ENCODE peak calls at places on chromosome 20, in nine cellular contexts. One of them, this sample, is unnamed.

GRCh38 chr20:57185188-57185743 is 81.2 kb downstream of the BMP7 start:
- DNase-seq in activated CD4-positive, alpha-beta T cell treated with anti-CD3 and anti-CD28 coated beads for 24 hours: no peak
- DNase-seq in HFF-Myc: no peak
- DNase-seq in GM12865: no peak
- DNase-seq in ACHN: no peak
- DNase-seq in RPMI8226: no peak
- DNase-seq in iPS-NIHi11: no peak
- DNase-seq in activated T-helper 1 cell treated with anti-CD3 and anti-CD28 coated beads, Interleukin-12 subunit alpha, Interleukin-12 subunit beta, Interleukin-2, Interleukin-4 antibody, amounts not matched to agents 30 ng/mL and 10 ng/mL and 1 ng/mL, durations not matched to agents 14 hours and 24 hours and 36 hours: no peak
- DNase-seq in CD8-positive, alpha-beta memory T cell: no peak
- DNase-seq in this sample: no peak

GRCh38 chr20:13024581-13024980 is 15.8 kb downstream of the SPTLC3 start:
- DNase-seq in iPS-NIHi11: no peak
- DNase-seq in ACHN: peak
- DNase-seq in activated CD4-positive, alpha-beta T cell treated with anti-CD3 and anti-CD28 coated beads for 24 hours: no peak
- DNase-seq in RPMI8226: no peak
- DNase-seq in CD8-positive, alpha-beta memory T cell: no peak
- DNase-seq in HFF-Myc: no peak
- DNase-seq in GM12865: no peak
- DNase-seq in activated T-helper 1 cell treated with anti-CD3 and anti-CD28 coated beads, Interleukin-12 subunit alpha, Interleukin-12 subunit beta, Interleukin-2, Interleukin-4 antibody, amounts not matched to agents 30 ng/mL and 10 ng/mL and 1 ng/mL, durations not matched to agents 14 hours and 24 hours and 36 hours: no peak
- DNase-seq in this sample: no peak

GRCh38 chr20:35461620-35462019 is 6.2 kb downstream of the CEP250 start:
- DNase-seq in HFF-Myc: no peak
- DNase-seq in RPMI8226: no peak
- DNase-seq in activated CD4-positive, alpha-beta T cell treated with anti-CD3 and anti-CD28 coated beads for 24 hours: no peak
- DNase-seq in activated T-helper 1 cell treated with anti-CD3 and anti-CD28 coated beads, Interleukin-12 subunit alpha, Interleukin-12 subunit beta, Interleukin-2, Interleukin-4 antibody, amounts not matched to agents 30 ng/mL and 10 ng/mL and 1 ng/mL, durations not matched to agents 14 hours and 24 hours and 36 hours: no peak
- DNase-seq in iPS-NIHi11: no peak
- DNase-seq in CD8-positive, alpha-beta memory T cell: no peak
- DNase-seq in GM12865: no peak
- DNase-seq in ACHN: no peak
- DNase-seq in this sample: no peak

GRCh38 chr20:44723391-44723790 is 8.2 kb downstream of the CCN5 start:
- DNase-seq in activated T-helper 1 cell treated with anti-CD3 and anti-CD28 coated beads, Interleukin-12 subunit alpha, Interleukin-12 subunit beta, Interleukin-2, Interleukin-4 antibody, amounts not matched to agents 30 ng/mL and 10 ng/mL and 1 ng/mL, durations not matched to agents 14 hours and 24 hours and 36 hours: no peak
- DNase-seq in activated CD4-positive, alpha-beta T cell treated with anti-CD3 and anti-CD28 coated beads for 24 hours: no peak
- DNase-seq in GM12865: peak
- DNase-seq in HFF-Myc: no peak
- DNase-seq in iPS-NIHi11: no peak
- DNase-seq in CD8-positive, alpha-beta memory T cell: no peak
- DNase-seq in ACHN: no peak
- DNase-seq in RPMI8226: no peak
- DNase-seq in this sample: no peak

GRCh38 chr20:53923745-53924369 is 146.5 kb downstream of the BCAS1 start:
- DNase-seq in RPMI8226: no peak
- DNase-seq in iPS-NIHi11: no peak
- DNase-seq in ACHN: no peak
- DNase-seq in activated CD4-positive, alpha-beta T cell treated with anti-CD3 and anti-CD28 coated beads for 24 hours: no peak
- DNase-seq in CD8-positive, alpha-beta memory T cell: no peak
- DNase-seq in activated T-helper 1 cell treated with anti-CD3 and anti-CD28 coated beads, Interleukin-12 subunit alpha, Interleukin-12 subunit beta, Interleukin-2, Interleukin-4 antibody, amounts not matched to agents 30 ng/mL and 10 ng/mL and 1 ng/mL, durations not matched to agents 14 hours and 24 hours and 36 hours: no peak
- DNase-seq in HFF-Myc: no peak
- DNase-seq in GM12865: no peak
- DNase-seq in this sample: no peak

GRCh38 chr20:15411781-15412180 is 1074.4 kb upstream of the FLRT3 start:
- DNase-seq in activated CD4-positive, alpha-beta T cell treated with anti-CD3 and anti-CD28 coated beads for 24 hours: no peak
- DNase-seq in CD8-positive, alpha-beta memory T cell: no peak
- DNase-seq in activated T-helper 1 cell treated with anti-CD3 and anti-CD28 coated beads, Interleukin-12 subunit alpha, Interleukin-12 subunit beta, Interleukin-2, Interleukin-4 antibody, amounts not matched to agents 30 ng/mL and 10 ng/mL and 1 ng/mL, durations not matched to agents 14 hours and 24 hours and 36 hours: no peak
- DNase-seq in iPS-NIHi11: no peak
- DNase-seq in HFF-Myc: no peak
- DNase-seq in GM12865: no peak
- DNase-seq in ACHN: no peak
- DNase-seq in RPMI8226: no peak
- DNase-seq in this sample: no peak

GRCh38 chr20:25009218-25010145 is 16.9 kb upstream of the APMAP start:
- DNase-seq in GM12865: no peak
- DNase-seq in CD8-positive, alpha-beta memory T cell: no peak
- DNase-seq in activated CD4-positive, alpha-beta T cell treated with anti-CD3 and anti-CD28 coated beads for 24 hours: no peak
- DNase-seq in ACHN: no peak
- DNase-seq in iPS-NIHi11: no peak
- DNase-seq in activated T-helper 1 cell treated with anti-CD3 and anti-CD28 coated beads, Interleukin-12 subunit alpha, Interleukin-12 subunit beta, Interleukin-2, Interleukin-4 antibody, amounts not matched to agents 30 ng/mL and 10 ng/mL and 1 ng/mL, durations not matched to agents 14 hours and 24 hours and 36 hours: no peak
- DNase-seq in HFF-Myc: no peak
- DNase-seq in RPMI8226: no peak
- DNase-seq in this sample: no peak

GRCh38 chr20:46770330-46771194 is 61.1 kb downstream of the SLC2A10 start:
- DNase-seq in GM12865: no peak
- DNase-seq in ACHN: no peak
- DNase-seq in CD8-positive, alpha-beta memory T cell: no peak
- DNase-seq in activated CD4-positive, alpha-beta T cell treated with anti-CD3 and anti-CD28 coated beads for 24 hours: no peak
- DNase-seq in RPMI8226: no peak
- DNase-seq in HFF-Myc: no peak
- DNase-seq in iPS-NIHi11: no peak
- DNase-seq in activated T-helper 1 cell treated with anti-CD3 and anti-CD28 coated beads, Interleukin-12 subunit alpha, Interleukin-12 subunit beta, Interleukin-2, Interleukin-4 antibody, amounts not matched to agents 30 ng/mL and 10 ng/mL and 1 ng/mL, durations not matched to agents 14 hours and 24 hours and 36 hours: no peak
- DNase-seq in this sample: no peak

GRCh38 chr20:25037288-25038102 is 20.4 kb downstream of the ACSS1 start:
- DNase-seq in RPMI8226: no peak
- DNase-seq in ACHN: no peak
- DNase-seq in activated CD4-positive, alpha-beta T cell treated with anti-CD3 and anti-CD28 coated beads for 24 hours: no peak
- DNase-seq in activated T-helper 1 cell treated with anti-CD3 and anti-CD28 coated beads, Interleukin-12 subunit alpha, Interleukin-12 subunit beta, Interleukin-2, Interleukin-4 antibody, amounts not matched to agents 30 ng/mL and 10 ng/mL and 1 ng/mL, durations not matched to agents 14 hours and 24 hours and 36 hours: no peak
- DNase-seq in GM12865: no peak
- DNase-seq in iPS-NIHi11: no peak
- DNase-seq in CD8-positive, alpha-beta memory T cell: peak
- DNase-seq in HFF-Myc: no peak
- DNase-seq in this sample: no peak

GRCh38 chr20:676315-676937 is 824 bp upstream of the SCRT2 start:
- DNase-seq in GM12865: no peak
- DNase-seq in iPS-NIHi11: peak
- DNase-seq in activated CD4-positive, alpha-beta T cell treated with anti-CD3 and anti-CD28 coated beads for 24 hours: no peak
- DNase-seq in activated T-helper 1 cell treated with anti-CD3 and anti-CD28 coated beads, Interleukin-12 subunit alpha, Interleukin-12 subunit beta, Interleukin-2, Interleukin-4 antibody, amounts not matched to agents 30 ng/mL and 10 ng/mL and 1 ng/mL, durations not matched to agents 14 hours and 24 hours and 36 hours: no peak
- DNase-seq in RPMI8226: peak
- DNase-seq in HFF-Myc: no peak
- DNase-seq in ACHN: no peak
- DNase-seq in CD8-positive, alpha-beta memory T cell: no peak
- DNase-seq in this sample: no peak

GRCh38 chr20:62246872-62247652 is 8.7 kb downstream of the OSBPL2 start:
- DNase-seq in activated T-helper 1 cell treated with anti-CD3 and anti-CD28 coated beads, Interleukin-12 subunit alpha, Interleukin-12 subunit beta, Interleukin-2, Interleukin-4 antibody, amounts not matched to agents 30 ng/mL and 10 ng/mL and 1 ng/mL, durations not matched to agents 14 hours and 24 hours and 36 hours: no peak
- DNase-seq in CD8-positive, alpha-beta memory T cell: no peak
- DNase-seq in iPS-NIHi11: no peak
- DNase-seq in activated CD4-positive, alpha-beta T cell treated with anti-CD3 and anti-CD28 coated beads for 24 hours: no peak
- DNase-seq in HFF-Myc: no peak
- DNase-seq in GM12865: no peak
- DNase-seq in RPMI8226: no peak
- DNase-seq in ACHN: no peak
- DNase-seq in this sample: no peak

GRCh38 chr20:34582911-34583310 is 24.4 kb downstream of the MAP1LC3A start:
- DNase-seq in ACHN: no peak
- DNase-seq in RPMI8226: no peak
- DNase-seq in HFF-Myc: no peak
- DNase-seq in activated T-helper 1 cell treated with anti-CD3 and anti-CD28 coated beads, Interleukin-12 subunit alpha, Interleukin-12 subunit beta, Interleukin-2, Interleukin-4 antibody, amounts not matched to agents 30 ng/mL and 10 ng/mL and 1 ng/mL, durations not matched to agents 14 hours and 24 hours and 36 hours: no peak
- DNase-seq in iPS-NIHi11: no peak
- DNase-seq in activated CD4-positive, alpha-beta T cell treated with anti-CD3 and anti-CD28 coated beads for 24 hours: no peak
- DNase-seq in GM12865: no peak
- DNase-seq in CD8-positive, alpha-beta memory T cell: no peak
- DNase-seq in this sample: no peak

GRCh38 chr20:24684954-24685691 is 215.7 kb downstream of the SYNDIG1 start:
- DNase-seq in iPS-NIHi11: peak
- DNase-seq in ACHN: no peak
- DNase-seq in RPMI8226: no peak
- DNase-seq in activated CD4-positive, alpha-beta T cell treated with anti-CD3 and anti-CD28 coated beads for 24 hours: no peak
- DNase-seq in CD8-positive, alpha-beta memory T cell: no peak
- DNase-seq in activated T-helper 1 cell treated with anti-CD3 and anti-CD28 coated beads, Interleukin-12 subunit alpha, Interleukin-12 subunit beta, Interleukin-2, Interleukin-4 antibody, amounts not matched to agents 30 ng/mL and 10 ng/mL and 1 ng/mL, durations not matched to agents 14 hours and 24 hours and 36 hours: no peak
- DNase-seq in GM12865: no peak
- DNase-seq in HFF-Myc: no peak
- DNase-seq in this sample: no peak

GRCh38 chr20:52104546-52105044 is 87.0 kb downstream of the ZFP64 start:
- DNase-seq in GM12865: no peak
- DNase-seq in ACHN: peak
- DNase-seq in HFF-Myc: no peak
- DNase-seq in activated CD4-positive, alpha-beta T cell treated with anti-CD3 and anti-CD28 coated beads for 24 hours: no peak
- DNase-seq in iPS-NIHi11: peak
- DNase-seq in activated T-helper 1 cell treated with anti-CD3 and anti-CD28 coated beads, Interleukin-12 subunit alpha, Interleukin-12 subunit beta, Interleukin-2, Interleukin-4 antibody, amounts not matched to agents 30 ng/mL and 10 ng/mL and 1 ng/mL, durations not matched to agents 14 hours and 24 hours and 36 hours: no peak
- DNase-seq in RPMI8226: no peak
- DNase-seq in CD8-positive, alpha-beta memory T cell: no peak
- DNase-seq in this sample: no peak

GRCh38 chr20:47922280-47922675 is 137.0 kb upstream of the SULF2 start:
- DNase-seq in activated CD4-positive, alpha-beta T cell treated with anti-CD3 and anti-CD28 coated beads for 24 hours: no peak
- DNase-seq in GM12865: no peak
- DNase-seq in HFF-Myc: no peak
- DNase-seq in activated T-helper 1 cell treated with anti-CD3 and anti-CD28 coated beads, Interleukin-12 subunit alpha, Interleukin-12 subunit beta, Interleukin-2, Interleukin-4 antibody, amounts not matched to agents 30 ng/mL and 10 ng/mL and 1 ng/mL, durations not matched to agents 14 hours and 24 hours and 36 hours: no peak
- DNase-seq in CD8-positive, alpha-beta memory T cell: no peak
- DNase-seq in RPMI8226: no peak
- DNase-seq in ACHN: peak
- DNase-seq in iPS-NIHi11: no peak
- DNase-seq in this sample: no peak

GRCh38 chr20:60062431-60063336 is 104.5 kb downstream of the CDH26 start:
- DNase-seq in iPS-NIHi11: no peak
- DNase-seq in activated T-helper 1 cell treated with anti-CD3 and anti-CD28 coated beads, Interleukin-12 subunit alpha, Interleukin-12 subunit beta, Interleukin-2, Interleukin-4 antibody, amounts not matched to agents 30 ng/mL and 10 ng/mL and 1 ng/mL, durations not matched to agents 14 hours and 24 hours and 36 hours: no peak
- DNase-seq in ACHN: no peak
- DNase-seq in RPMI8226: peak
- DNase-seq in activated CD4-positive, alpha-beta T cell treated with anti-CD3 and anti-CD28 coated beads for 24 hours: no peak
- DNase-seq in HFF-Myc: peak
- DNase-seq in CD8-positive, alpha-beta memory T cell: no peak
- DNase-seq in GM12865: no peak
- DNase-seq in this sample: no peak

GRCh38 chr20:51640743-51641142 is 98.2 kb upstream of the NFATC2 start:
- DNase-seq in HFF-Myc: no peak
- DNase-seq in iPS-NIHi11: no peak
- DNase-seq in CD8-positive, alpha-beta memory T cell: no peak
- DNase-seq in activated T-helper 1 cell treated with anti-CD3 and anti-CD28 coated beads, Interleukin-12 subunit alpha, Interleukin-12 subunit beta, Interleukin-2, Interleukin-4 antibody, amounts not matched to agents 30 ng/mL and 10 ng/mL and 1 ng/mL, durations not matched to agents 14 hours and 24 hours and 36 hours: no peak
- DNase-seq in activated CD4-positive, alpha-beta T cell treated with anti-CD3 and anti-CD28 coated beads for 24 hours: no peak
- DNase-seq in RPMI8226: no peak
- DNase-seq in ACHN: no peak
- DNase-seq in GM12865: no peak
- DNase-seq in this sample: no peak

GRCh38 chr20:19099586-19100555 is 112.6 kb upstream of the SLC24A3 start:
- DNase-seq in activated T-helper 1 cell treated with anti-CD3 and anti-CD28 coated beads, Interleukin-12 subunit alpha, Interleukin-12 subunit beta, Interleukin-2, Interleukin-4 antibody, amounts not matched to agents 30 ng/mL and 10 ng/mL and 1 ng/mL, durations not matched to agents 14 hours and 24 hours and 36 hours: no peak
- DNase-seq in activated CD4-positive, alpha-beta T cell treated with anti-CD3 and anti-CD28 coated beads for 24 hours: no peak
- DNase-seq in CD8-positive, alpha-beta memory T cell: no peak
- DNase-seq in iPS-NIHi11: no peak
- DNase-seq in GM12865: no peak
- DNase-seq in ACHN: no peak
- DNase-seq in HFF-Myc: no peak
- DNase-seq in RPMI8226: no peak
- DNase-seq in this sample: no peak

GRCh38 chr20:59566631-59567524 is 37.5 kb upstream of the PHACTR3 start:
- DNase-seq in activated T-helper 1 cell treated with anti-CD3 and anti-CD28 coated beads, Interleukin-12 subunit alpha, Interleukin-12 subunit beta, Interleukin-2, Interleukin-4 antibody, amounts not matched to agents 30 ng/mL and 10 ng/mL and 1 ng/mL, durations not matched to agents 14 hours and 24 hours and 36 hours: no peak
- DNase-seq in RPMI8226: no peak
- DNase-seq in activated CD4-positive, alpha-beta T cell treated with anti-CD3 and anti-CD28 coated beads for 24 hours: no peak
- DNase-seq in CD8-positive, alpha-beta memory T cell: no peak
- DNase-seq in GM12865: no peak
- DNase-seq in HFF-Myc: no peak
- DNase-seq in ACHN: no peak
- DNase-seq in iPS-NIHi11: no peak
- DNase-seq in this sample: no peak

GRCh38 chr20:6169251-6169650 is 46.4 kb upstream of the FERMT1 start:
- DNase-seq in activated CD4-positive, alpha-beta T cell treated with anti-CD3 and anti-CD28 coated beads for 24 hours: no peak
- DNase-seq in CD8-positive, alpha-beta memory T cell: no peak
- DNase-seq in GM12865: no peak
- DNase-seq in ACHN: peak
- DNase-seq in activated T-helper 1 cell treated with anti-CD3 and anti-CD28 coated beads, Interleukin-12 subunit alpha, Interleukin-12 subunit beta, Interleukin-2, Interleukin-4 antibody, amounts not matched to agents 30 ng/mL and 10 ng/mL and 1 ng/mL, durations not matched to agents 14 hours and 24 hours and 36 hours: no peak
- DNase-seq in HFF-Myc: no peak
- DNase-seq in iPS-NIHi11: no peak
- DNase-seq in RPMI8226: peak
- DNase-seq in this sample: peak

GRCh38 chr20:52313335-52313963 is 121.9 kb upstream of the ZFP64 start:
- DNase-seq in RPMI8226: no peak
- DNase-seq in CD8-positive, alpha-beta memory T cell: no peak
- DNase-seq in iPS-NIHi11: peak
- DNase-seq in HFF-Myc: peak
- DNase-seq in activated T-helper 1 cell treated with anti-CD3 and anti-CD28 coated beads, Interleukin-12 subunit alpha, Interleukin-12 subunit beta, Interleukin-2, Interleukin-4 antibody, amounts not matched to agents 30 ng/mL and 10 ng/mL and 1 ng/mL, durations not matched to agents 14 hours and 24 hours and 36 hours: no peak
- DNase-seq in activated CD4-positive, alpha-beta T cell treated with anti-CD3 and anti-CD28 coated beads for 24 hours: no peak
- DNase-seq in GM12865: no peak
- DNase-seq in ACHN: peak
- DNase-seq in this sample: no peak

GRCh38 chr20:18363708-18364107 is 75.4 kb downstream of the ZNF133 start:
- DNase-seq in activated T-helper 1 cell treated with anti-CD3 and anti-CD28 coated beads, Interleukin-12 subunit alpha, Interleukin-12 subunit beta, Interleukin-2, Interleukin-4 antibody, amounts not matched to agents 30 ng/mL and 10 ng/mL and 1 ng/mL, durations not matched to agents 14 hours and 24 hours and 36 hours: no peak
- DNase-seq in iPS-NIHi11: no peak
- DNase-seq in GM12865: no peak
- DNase-seq in activated CD4-positive, alpha-beta T cell treated with anti-CD3 and anti-CD28 coated beads for 24 hours: no peak
- DNase-seq in RPMI8226: no peak
- DNase-seq in HFF-Myc: no peak
- DNase-seq in CD8-positive, alpha-beta memory T cell: no peak
- DNase-seq in ACHN: no peak
- DNase-seq in this sample: no peak

GRCh38 chr20:35840403-35840802 is 68.6 kb downstream of the PHF20 start:
- DNase-seq in RPMI8226: peak
- DNase-seq in activated T-helper 1 cell treated with anti-CD3 and anti-CD28 coated beads, Interleukin-12 subunit alpha, Interleukin-12 subunit beta, Interleukin-2, Interleukin-4 antibody, amounts not matched to agents 30 ng/mL and 10 ng/mL and 1 ng/mL, durations not matched to agents 14 hours and 24 hours and 36 hours: no peak
- DNase-seq in iPS-NIHi11: no peak
- DNase-seq in ACHN: no peak
- DNase-seq in activated CD4-positive, alpha-beta T cell treated with anti-CD3 and anti-CD28 coated beads for 24 hours: no peak
- DNase-seq in HFF-Myc: no peak
- DNase-seq in GM12865: no peak
- DNase-seq in CD8-positive, alpha-beta memory T cell: no peak
- DNase-seq in this sample: peak

GRCh38 chr20:62587757-62588402 is 54.4 kb upstream of the SLCO4A1 start:
- DNase-seq in CD8-positive, alpha-beta memory T cell: no peak
- DNase-seq in activated CD4-positive, alpha-beta T cell treated with anti-CD3 and anti-CD28 coated beads for 24 hours: no peak
- DNase-seq in HFF-Myc: no peak
- DNase-seq in GM12865: no peak
- DNase-seq in RPMI8226: peak
- DNase-seq in iPS-NIHi11: peak
- DNase-seq in activated T-helper 1 cell treated with anti-CD3 and anti-CD28 coated beads, Interleukin-12 subunit alpha, Interleukin-12 subunit beta, Interleukin-2, Interleukin-4 antibody, amounts not matched to agents 30 ng/mL and 10 ng/mL and 1 ng/mL, durations not matched to agents 14 hours and 24 hours and 36 hours: no peak
- DNase-seq in ACHN: peak
- DNase-seq in this sample: no peak

GRCh38 chr20:8624046-8624445 is 444.8 kb upstream of the PLCB4 start:
- DNase-seq in activated CD4-positive, alpha-beta T cell treated with anti-CD3 and anti-CD28 coated beads for 24 hours: no peak
- DNase-seq in HFF-Myc: no peak
- DNase-seq in RPMI8226: no peak
- DNase-seq in ACHN: no peak
- DNase-seq in GM12865: no peak
- DNase-seq in activated T-helper 1 cell treated with anti-CD3 and anti-CD28 coated beads, Interleukin-12 subunit alpha, Interleukin-12 subunit beta, Interleukin-2, Interleukin-4 antibody, amounts not matched to agents 30 ng/mL and 10 ng/mL and 1 ng/mL, durations not matched to agents 14 hours and 24 hours and 36 hours: no peak
- DNase-seq in CD8-positive, alpha-beta memory T cell: no peak
- DNase-seq in iPS-NIHi11: no peak
- DNase-seq in this sample: no peak

GRCh38 chr20:13638162-13638495 is 603 bp downstream of the TASP1 start:
- DNase-seq in activated T-helper 1 cell treated with anti-CD3 and anti-CD28 coated beads, Interleukin-12 subunit alpha, Interleukin-12 subunit beta, Interleukin-2, Interleukin-4 antibody, amounts not matched to agents 30 ng/mL and 10 ng/mL and 1 ng/mL, durations not matched to agents 14 hours and 24 hours and 36 hours: no peak
- DNase-seq in activated CD4-positive, alpha-beta T cell treated with anti-CD3 and anti-CD28 coated beads for 24 hours: no peak
- DNase-seq in ACHN: peak
- DNase-seq in HFF-Myc: no peak
- DNase-seq in iPS-NIHi11: peak
- DNase-seq in CD8-positive, alpha-beta memory T cell: no peak
- DNase-seq in GM12865: no peak
- DNase-seq in RPMI8226: no peak
- DNase-seq in this sample: no peak

GRCh38 chr20:237479-237878 is 10.4 kb downstream of the DEFB129 start:
- DNase-seq in HFF-Myc: no peak
- DNase-seq in activated T-helper 1 cell treated with anti-CD3 and anti-CD28 coated beads, Interleukin-12 subunit alpha, Interleukin-12 subunit beta, Interleukin-2, Interleukin-4 antibody, amounts not matched to agents 30 ng/mL and 10 ng/mL and 1 ng/mL, durations not matched to agents 14 hours and 24 hours and 36 hours: peak
- DNase-seq in iPS-NIHi11: no peak
- DNase-seq in RPMI8226: no peak
- DNase-seq in GM12865: no peak
- DNase-seq in ACHN: no peak
- DNase-seq in activated CD4-positive, alpha-beta T cell treated with anti-CD3 and anti-CD28 coated beads for 24 hours: no peak
- DNase-seq in CD8-positive, alpha-beta memory T cell: no peak
- DNase-seq in this sample: no peak

GRCh38 chr20:43544501-43544900 is 14.3 kb upstream of the SGK2 start:
- DNase-seq in iPS-NIHi11: no peak
- DNase-seq in ACHN: no peak
- DNase-seq in activated T-helper 1 cell treated with anti-CD3 and anti-CD28 coated beads, Interleukin-12 subunit alpha, Interleukin-12 subunit beta, Interleukin-2, Interleukin-4 antibody, amounts not matched to agents 30 ng/mL and 10 ng/mL and 1 ng/mL, durations not matched to agents 14 hours and 24 hours and 36 hours: no peak
- DNase-seq in HFF-Myc: no peak
- DNase-seq in GM12865: no peak
- DNase-seq in CD8-positive, alpha-beta memory T cell: no peak
- DNase-seq in RPMI8226: no peak
- DNase-seq in activated CD4-positive, alpha-beta T cell treated with anti-CD3 and anti-CD28 coated beads for 24 hours: no peak
- DNase-seq in this sample: no peak

GRCh38 chr20:11249239-11249638 is 575.4 kb upstream of the JAG1 start:
- DNase-seq in GM12865: no peak
- DNase-seq in iPS-NIHi11: no peak
- DNase-seq in activated T-helper 1 cell treated with anti-CD3 and anti-CD28 coated beads, Interleukin-12 subunit alpha, Interleukin-12 subunit beta, Interleukin-2, Interleukin-4 antibody, amounts not matched to agents 30 ng/mL and 10 ng/mL and 1 ng/mL, durations not matched to agents 14 hours and 24 hours and 36 hours: no peak
- DNase-seq in ACHN: no peak
- DNase-seq in CD8-positive, alpha-beta memory T cell: no peak
- DNase-seq in RPMI8226: no peak
- DNase-seq in activated CD4-positive, alpha-beta T cell treated with anti-CD3 and anti-CD28 coated beads for 24 hours: no peak
- DNase-seq in HFF-Myc: no peak
- DNase-seq in this sample: no peak

GRCh38 chr20:23446505-23446904 is 6.2 kb downstream of the CST11 start:
- DNase-seq in iPS-NIHi11: peak
- DNase-seq in GM12865: peak
- DNase-seq in activated CD4-positive, alpha-beta T cell treated with anti-CD3 and anti-CD28 coated beads for 24 hours: peak
- DNase-seq in HFF-Myc: no peak
- DNase-seq in CD8-positive, alpha-beta memory T cell: no peak
- DNase-seq in ACHN: peak
- DNase-seq in RPMI8226: peak
- DNase-seq in activated T-helper 1 cell treated with anti-CD3 and anti-CD28 coated beads, Interleukin-12 subunit alpha, Interleukin-12 subunit beta, Interleukin-2, Interleukin-4 antibody, amounts not matched to agents 30 ng/mL and 10 ng/mL and 1 ng/mL, durations not matched to agents 14 hours and 24 hours and 36 hours: no peak
- DNase-seq in this sample: peak

GRCh38 chr20:40563296-40563950 is 125.6 kb downstream of the MAFB start:
- DNase-seq in activated T-helper 1 cell treated with anti-CD3 and anti-CD28 coated beads, Interleukin-12 subunit alpha, Interleukin-12 subunit beta, Interleukin-2, Interleukin-4 antibody, amounts not matched to agents 30 ng/mL and 10 ng/mL and 1 ng/mL, durations not matched to agents 14 hours and 24 hours and 36 hours: no peak
- DNase-seq in HFF-Myc: no peak
- DNase-seq in CD8-positive, alpha-beta memory T cell: no peak
- DNase-seq in GM12865: no peak
- DNase-seq in iPS-NIHi11: peak
- DNase-seq in ACHN: no peak
- DNase-seq in RPMI8226: peak
- DNase-seq in activated CD4-positive, alpha-beta T cell treated with anti-CD3 and anti-CD28 coated beads for 24 hours: no peak
- DNase-seq in this sample: no peak

This sample was measured in MM.1S.